ENCODE peak calls at places on chromosomes 1 and 21, in seven cellular contexts. One of them, this sample, is unnamed.

GRCh38 chr1:116768416-116768815 is 14.2 kb downstream of the CD2 start:
- DNase-seq in ovary: no peak
- DNase-seq in IMR-90: no peak
- DNase-seq in right lobe of liver: no peak
- DNase-seq in B cell: no peak
- DNase-seq in Calu3: no peak
- DNase-seq in GM13977: no peak
- DNase-seq in this sample: no peak

GRCh38 chr1:243575070-243575469 is 275.0 kb downstream of the AKT3 start:
- DNase-seq in ovary: no peak
- DNase-seq in IMR-90: peak
- DNase-seq in right lobe of liver: no peak
- DNase-seq in B cell: no peak
- DNase-seq in Calu3: no peak
- DNase-seq in GM13977: no peak
- DNase-seq in this sample: no peak

GRCh38 chr1:40636777-40637176 is 28.7 kb downstream of the RIMS3 start:
- DNase-seq in ovary: no peak
- DNase-seq in IMR-90: no peak
- DNase-seq in right lobe of liver: no peak
- DNase-seq in B cell: no peak
- DNase-seq in Calu3: no peak
- DNase-seq in GM13977: no peak
- DNase-seq in this sample: no peak

GRCh38 chr1:6832789-6833188 is 47.5 kb downstream of the CAMTA1 start:
- DNase-seq in ovary: no peak
- DNase-seq in IMR-90: no peak
- DNase-seq in right lobe of liver: no peak
- DNase-seq in B cell: no peak
- DNase-seq in Calu3: no peak
- DNase-seq in GM13977: no peak
- DNase-seq in this sample: no peak

GRCh38 chr1:41576206-41576605 is 91.7 kb upstream of the EDN2 start:
- DNase-seq in ovary: no peak
- DNase-seq in IMR-90: no peak
- DNase-seq in right lobe of liver: no peak
- DNase-seq in B cell: no peak
- DNase-seq in Calu3: no peak
- DNase-seq in GM13977: no peak
- DNase-seq in this sample: no peak

GRCh38 chr1:201954263-201955008 is 867 bp upstream of the TIMM17A start:
- DNase-seq in ovary: no peak
- DNase-seq in IMR-90: no peak
- DNase-seq in right lobe of liver: no peak
- DNase-seq in B cell: no peak
- DNase-seq in Calu3: no peak
- DNase-seq in GM13977: no peak
- DNase-seq in this sample: no peak

GRCh38 chr1:241275981-241276380 is 81.0 kb downstream of the RGS7 start:
- DNase-seq in ovary: no peak
- DNase-seq in IMR-90: no peak
- DNase-seq in right lobe of liver: no peak
- DNase-seq in B cell: no peak
- DNase-seq in Calu3: no peak
- DNase-seq in GM13977: no peak
- DNase-seq in this sample: no peak

GRCh38 chr1:38804062-38804886 is 55.3 kb downstream of the RRAGC start:
- DNase-seq in ovary: no peak
- DNase-seq in IMR-90: no peak
- DNase-seq in right lobe of liver: no peak
- DNase-seq in B cell: no peak
- DNase-seq in Calu3: no peak
- DNase-seq in GM13977: peak
- DNase-seq in this sample: peak

GRCh38 chr1:232845521-232845920 is 40.3 kb downstream of the MAP10 start:
- DNase-seq in ovary: no peak
- DNase-seq in IMR-90: no peak
- DNase-seq in right lobe of liver: no peak
- DNase-seq in B cell: no peak
- DNase-seq in Calu3: no peak
- DNase-seq in GM13977: no peak
- DNase-seq in this sample: no peak

GRCh38 chr1:226001852-226002666 is 2.9 kb upstream of the SDE2 start:
- DNase-seq in ovary: peak
- DNase-seq in IMR-90: no peak
- DNase-seq in right lobe of liver: peak
- DNase-seq in B cell: peak
- DNase-seq in Calu3: peak
- DNase-seq in GM13977: no peak
- DNase-seq in this sample: peak

GRCh38 chr1:1089731-1090423 is 15.8 kb upstream of the RNF223 start:
- DNase-seq in ovary: no peak
- DNase-seq in IMR-90: no peak
- DNase-seq in right lobe of liver: peak
- DNase-seq in B cell: no peak
- DNase-seq in Calu3: no peak
- DNase-seq in GM13977: no peak
- DNase-seq in this sample: no peak

GRCh38 chr1:46810596-46810995 is 11.8 kb downstream of the CYP4B1 start:
- DNase-seq in ovary: no peak
- DNase-seq in IMR-90: no peak
- DNase-seq in right lobe of liver: no peak
- DNase-seq in B cell: no peak
- DNase-seq in Calu3: no peak
- DNase-seq in GM13977: no peak
- DNase-seq in this sample: no peak

GRCh38 chr1:168803696-168804510 is 74.9 kb upstream of the DPT start:
- DNase-seq in ovary: no peak
- DNase-seq in IMR-90: no peak
- DNase-seq in right lobe of liver: no peak
- DNase-seq in B cell: no peak
- DNase-seq in Calu3: peak
- DNase-seq in GM13977: no peak
- DNase-seq in this sample: no peak

GRCh38 chr1:998905-999796 is 746 bp downstream of the HES4 start:
- DNase-seq in ovary: no peak
- DNase-seq in IMR-90: peak
- DNase-seq in right lobe of liver: peak
- DNase-seq in B cell: peak
- DNase-seq in Calu3: peak
- DNase-seq in GM13977: no peak
- DNase-seq in this sample: peak

GRCh38 chr1:24864409-24864808 is 65.7 kb downstream of the RUNX3 start:
- DNase-seq in ovary: no peak
- DNase-seq in IMR-90: no peak
- DNase-seq in right lobe of liver: no peak
- DNase-seq in B cell: no peak
- DNase-seq in Calu3: no peak
- DNase-seq in GM13977: no peak
- DNase-seq in this sample: no peak

GRCh38 chr1:87337606-87338005 is 8.9 kb downstream of the LMO4 start:
- DNase-seq in ovary: no peak
- DNase-seq in IMR-90: no peak
- DNase-seq in right lobe of liver: no peak
- DNase-seq in B cell: no peak
- DNase-seq in Calu3: no peak
- DNase-seq in GM13977: no peak
- DNase-seq in this sample: no peak

GRCh38 chr1:24390924-24391782 is 22.4 kb downstream of the STPG1 start:
- DNase-seq in ovary: peak
- DNase-seq in IMR-90: peak
- DNase-seq in right lobe of liver: peak
- DNase-seq in B cell: peak
- DNase-seq in Calu3: peak
- DNase-seq in GM13977: peak
- DNase-seq in this sample: peak

GRCh38 chr1:6960291-6960758 is 175.1 kb downstream of the CAMTA1 start:
- DNase-seq in ovary: peak
- DNase-seq in IMR-90: peak
- DNase-seq in right lobe of liver: peak
- DNase-seq in B cell: no peak
- DNase-seq in Calu3: peak
- DNase-seq in GM13977: no peak
- DNase-seq in this sample: no peak

GRCh38 chr21:27076035-27076434 is 109.1 kb upstream of the ADAMTS5 start:
- DNase-seq in ovary: no peak
- DNase-seq in IMR-90: peak
- DNase-seq in right lobe of liver: no peak
- DNase-seq in B cell: no peak
- DNase-seq in Calu3: no peak
- DNase-seq in GM13977: no peak
- DNase-seq in this sample: no peak

GRCh38 chr1:36387141-36387949 is 1.6 kb upstream of the STK40 start:
- DNase-seq in ovary: peak
- DNase-seq in IMR-90: peak
- DNase-seq in right lobe of liver: no peak
- DNase-seq in B cell: no peak
- DNase-seq in Calu3: no peak
- DNase-seq in GM13977: no peak
- DNase-seq in this sample: no peak

GRCh38 chr1:220999872-221000863 is 120.9 kb downstream of the HLX start:
- DNase-seq in ovary: no peak
- DNase-seq in IMR-90: no peak
- DNase-seq in right lobe of liver: no peak
- DNase-seq in B cell: no peak
- DNase-seq in Calu3: no peak
- DNase-seq in GM13977: no peak
- DNase-seq in this sample: no peak

GRCh38 chr1:240691521-240692338 is 79.8 kb upstream of the GREM2 start:
- DNase-seq in ovary: peak
- DNase-seq in IMR-90: peak
- DNase-seq in right lobe of liver: peak
- DNase-seq in B cell: no peak
- DNase-seq in Calu3: peak
- DNase-seq in GM13977: no peak
- DNase-seq in this sample: no peak

GRCh38 chr1:53652441-53653199 is 86.3 kb downstream of the GLIS1 start:
- DNase-seq in ovary: no peak
- DNase-seq in IMR-90: peak
- DNase-seq in right lobe of liver: peak
- DNase-seq in B cell: no peak
- DNase-seq in Calu3: no peak
- DNase-seq in GM13977: no peak
- DNase-seq in this sample: no peak

GRCh38 chr1:11272842-11273594 is at the start of gene UBIAD1:
- DNase-seq in ovary: peak
- DNase-seq in IMR-90: peak
- DNase-seq in right lobe of liver: peak
- DNase-seq in B cell: peak
- DNase-seq in Calu3: peak
- DNase-seq in GM13977: peak
- DNase-seq in this sample: peak
- TF ChIP-seq CTCF in ovary: no peak
- TF ChIP-seq CTCF in IMR-90: peak
- TF ChIP-seq CTCF in right lobe of liver: peak
- TF ChIP-seq CTCF in B cell: no peak
- TF ChIP-seq CTCF in Calu3: no peak
- TF ChIP-seq CTCF in GM13977: no peak
- TF ChIP-seq CTCF in this sample: no peak

DNA sequence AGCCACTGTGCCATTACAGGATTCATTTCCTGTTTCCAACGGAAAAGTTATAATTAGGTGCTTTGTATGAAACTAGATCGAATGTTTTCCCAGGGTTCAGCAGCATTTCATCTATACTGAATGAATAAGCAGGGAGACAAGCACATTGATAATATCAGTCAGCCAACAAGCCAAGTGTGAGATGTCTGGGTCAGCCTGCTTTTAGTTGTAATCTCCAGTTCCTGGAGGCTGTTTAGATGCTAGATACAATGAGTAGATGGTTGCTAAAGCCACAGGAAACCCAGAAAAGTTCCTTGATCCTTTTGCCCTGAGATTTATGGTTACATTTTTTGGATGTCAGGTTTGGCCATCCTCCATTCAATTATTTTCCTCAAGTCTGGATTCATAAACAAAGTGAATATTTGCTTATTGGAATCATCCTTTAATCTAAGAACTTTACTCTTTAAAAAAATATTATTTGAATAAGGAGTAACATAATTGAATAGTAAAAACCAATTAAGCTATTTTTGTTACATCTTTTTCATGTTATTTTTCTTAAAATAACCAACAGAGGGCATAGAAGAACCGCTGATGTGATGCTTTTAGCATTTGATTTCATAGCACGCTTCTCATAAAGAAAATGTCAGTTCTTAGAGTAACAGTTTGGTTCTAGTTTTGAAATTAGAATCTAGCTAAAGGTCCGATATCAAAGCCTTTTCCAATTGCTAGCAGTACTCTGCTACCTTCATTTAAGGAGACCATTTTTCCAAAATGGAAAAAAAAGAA is 76.6 kb downstream of the HSPA13 start:
- DNase-seq in ovary: no peak
- DNase-seq in IMR-90: peak
- DNase-seq in right lobe of liver: no peak
- DNase-seq in B cell: no peak
- DNase-seq in Calu3: no peak
- DNase-seq in GM13977: no peak
- DNase-seq in this sample: no peak
- TF ChIP-seq CTCF in ovary: no peak
- TF ChIP-seq CTCF in IMR-90: peak
- TF ChIP-seq CTCF in right lobe of liver: peak
- TF ChIP-seq CTCF in B cell: peak
- TF ChIP-seq CTCF in Calu3: no peak
- TF ChIP-seq CTCF in GM13977: peak
- TF ChIP-seq CTCF in this sample: no peak

GRCh38 chr1:115430717-115431116 is 92.7 kb upstream of the NGF start:
- DNase-seq in ovary: no peak
- DNase-seq in IMR-90: peak
- DNase-seq in right lobe of liver: no peak
- DNase-seq in B cell: no peak
- DNase-seq in Calu3: peak
- DNase-seq in GM13977: no peak
- DNase-seq in this sample: no peak
- TF ChIP-seq CTCF in ovary: no peak
- TF ChIP-seq CTCF in IMR-90: no peak
- TF ChIP-seq CTCF in right lobe of liver: no peak
- TF ChIP-seq CTCF in B cell: no peak
- TF ChIP-seq CTCF in Calu3: no peak
- TF ChIP-seq CTCF in GM13977: no peak
- TF ChIP-seq CTCF in this sample: no peak

GRCh38 chr1:19485362-19486187 is at the start of gene CAPZB:
- DNase-seq in ovary: peak
- DNase-seq in IMR-90: peak
- DNase-seq in right lobe of liver: peak
- DNase-seq in B cell: peak
- DNase-seq in Calu3: peak
- DNase-seq in GM13977: peak
- DNase-seq in this sample: peak

GRCh38 chr1:19484338-19484792 is 974 bp downstream of the CAPZB start:
- DNase-seq in ovary: no peak
- DNase-seq in IMR-90: no peak
- DNase-seq in right lobe of liver: no peak
- DNase-seq in B cell: peak
- DNase-seq in Calu3: peak
- DNase-seq in GM13977: no peak
- DNase-seq in this sample: no peak

GRCh38 chr1:19483691-19484090 is 1.6 kb downstream of the CAPZB start:
- DNase-seq in ovary: no peak
- DNase-seq in IMR-90: no peak
- DNase-seq in right lobe of liver: no peak
- DNase-seq in B cell: no peak
- DNase-seq in Calu3: no peak
- DNase-seq in GM13977: no peak
- DNase-seq in this sample: no peak

GRCh38 chr1:19484793-19485361 is 462 bp downstream of the CAPZB start:
- DNase-seq in ovary: no peak
- DNase-seq in IMR-90: no peak
- DNase-seq in right lobe of liver: peak
- DNase-seq in B cell: no peak
- DNase-seq in Calu3: peak
- DNase-seq in GM13977: no peak
- DNase-seq in this sample: no peak

GRCh38 chr1:19488136-19488535 is 2.8 kb upstream of the CAPZB start:
- DNase-seq in ovary: peak
- DNase-seq in IMR-90: no peak
- DNase-seq in right lobe of liver: no peak
- DNase-seq in B cell: no peak
- DNase-seq in Calu3: no peak
- DNase-seq in GM13977: no peak
- DNase-seq in this sample: no peak
- TF ChIP-seq CTCF in ovary: no peak
- TF ChIP-seq CTCF in IMR-90: no peak
- TF ChIP-seq CTCF in right lobe of liver: no peak
- TF ChIP-seq CTCF in B cell: no peak
- TF ChIP-seq CTCF in Calu3: no peak
- TF ChIP-seq CTCF in GM13977: no peak
- TF ChIP-seq CTCF in this sample: no peak